ENCODE peak calls at places on chromosomes 5 and 9, in six cellular contexts. M is pulmonary artery endothelial cell; H is H7; K is CD4-positive, alpha-beta memory T cell; E is Peyer's patch; D is chondrocyte. L is an unnamed sample.

GRCh38 chr5:143101740-143102386 is 301.6 kb downstream of the NR3C1 start:
- DNase-seq in H (no peak), E (no peak), D (no peak), M (no peak), K (no peak), L (no peak)

GRCh38 chr9:75130621-75131020 is 42.3 kb downstream of the OSTF1 start:
- DNase-seq in M (no peak), H (no peak), K (no peak), D (no peak), E (no peak), L (no peak)

GRCh38 chr9:129609486-129610192 is 11.3 kb downstream of the C9orf50 start:
- DNase-seq in H (peak), E (peak), M (no peak), K (peak), D (no peak), L (no peak)

GRCh38 chr9:130946778-130947617 is 8.0 kb upstream of the FIBCD1 start:
- DNase-seq in H (peak), E (peak), M (no peak), K (no peak), D (no peak), L (no peak)

GRCh38 chr5:115532517-115532916 is 12.1 kb downstream of the FEM1C start:
- DNase-seq in K (no peak), M (no peak), D (no peak), H (no peak), E (no peak), L (no peak)

GRCh38 chr5:179549973-179550510 is 312 bp upstream of the RUFY1 start:
- DNase-seq in D (no peak), K (peak), M (no peak), H (no peak), E (no peak), L (no peak)

GRCh38 chr9:82524407-82524806 is 535.8 kb downstream of the SPATA31D1 start:
- DNase-seq in M (no peak), E (no peak), D (no peak), K (no peak), H (peak), L (no peak)

GRCh38 chr5:148909766-148910165 is 83.4 kb downstream of the ADRB2 start:
- DNase-seq in H (no peak), D (no peak), M (no peak), K (no peak), E (no peak), L (no peak)

GRCh38 chr5:137734962-137735530 is 843 bp downstream of the KLHL3 start:
- DNase-seq in M (no peak), K (no peak), D (no peak), H (peak), E (peak), L (peak)

GRCh38 chr5:72407541-72407940 is 87.4 kb downstream of the PTCD2 start:
- DNase-seq in M (no peak), H (no peak), E (no peak), D (no peak), K (no peak), L (no peak)

GRCh38 chr5:108788142-108788541 is 40.4 kb downstream of the FER start:
- DNase-seq in M (no peak), E (no peak), D (no peak), H (no peak), K (no peak), L (peak)